ENCODE peak calls at places on chromosomes 1 and 21, in four cellular contexts. K is K562, O is PC-3, M is mammary epithelial cell. L is an unnamed sample.
A peak's percentile ranks its signal among the peaks of the same experiment; 100 is the strongest.

GRCh38 chr1:1927751-1928150 is 8.7 kb upstream of the TMEM52 start:
- DNase-seq in K (no peak), O (no peak), M (no peak), L (no peak)

GRCh38 chr1:117260761-117261462 is 50.2 kb upstream of the VTCN1 start:
- DNase-seq in K (no peak), O (no peak), M (no peak), L (no peak)

GRCh38 chr1:246428542-246429308 is 78.4 kb downstream of the SMYD3 start:
- DNase-seq in K (no peak), O (peak; percentile 85), M (peak; percentile 98), L (peak; percentile 95)

GRCh38 chr1:212498243-212498642 is 65.5 kb downstream of the NENF start:
- DNase-seq in K (no peak), O (peak; percentile 83), M (peak; percentile 83), L (no peak)

GRCh38 chr1:80218112-80218511 is 1211.6 kb upstream of the ADGRL4 start:
- DNase-seq in K (no peak), O (peak; percentile 77), M (peak; percentile 60), L (no peak)

GRCh38 chr1:27057801-27058647 is 45.4 kb upstream of the TENT5B start:
- DNase-seq in K (no peak), O (no peak), M (no peak), L (no peak)

GRCh38 chr1:9413877-9414213 is 121.2 kb downstream of the SPSB1 start:
- DNase-seq in K (no peak), O (no peak), M (no peak), L (no peak)

GRCh38 chr1:85463666-85464496 is 1.1 kb downstream of the DDAH1 start:
- DNase-seq in K (no peak), O (no peak), M (no peak), L (no peak)

GRCh38 chr1:6104631-6105030 is 58.9 kb downstream of the KCNAB2 start:
- DNase-seq in K (no peak), O (no peak), M (no peak), L (no peak)

GRCh38 chr1:182957902-182958395 is 5.0 kb upstream of the SHCBP1L start:
- DNase-seq in K (no peak), O (no peak), M (no peak), L (no peak)

GRCh38 chr1:62144238-62144831 is 50.3 kb upstream of the L1TD1 start:
- DNase-seq in K (peak; percentile 43), O (peak; percentile 79), M (peak; percentile 34), L (no peak)

GRCh38 chr21:39258207-39258606 is 55.2 kb downstream of the BRWD1 start:
- DNase-seq in K (no peak), O (no peak), M (no peak), L (no peak)

GRCh38 chr1:75470448-75470847 is 140.5 kb downstream of the SLC44A5 start:
- DNase-seq in K (no peak), O (no peak), M (no peak), L (no peak)

GRCh38 chr1:243890576-243890975 is 40.5 kb upstream of the AKT3 start:
- DNase-seq in K (no peak), O (peak; percentile 61), M (no peak), L (no peak)

GRCh38 chr1:38839363-38839762 is 20.2 kb downstream of the RRAGC start:
- DNase-seq in K (no peak), O (no peak), M (no peak), L (no peak)
- H3K9ac ChIP-seq in K (no peak overlapping the region), O (no peak overlapping the region), M (no peak overlapping the region), L (no peak overlapping the region)

DNA sequence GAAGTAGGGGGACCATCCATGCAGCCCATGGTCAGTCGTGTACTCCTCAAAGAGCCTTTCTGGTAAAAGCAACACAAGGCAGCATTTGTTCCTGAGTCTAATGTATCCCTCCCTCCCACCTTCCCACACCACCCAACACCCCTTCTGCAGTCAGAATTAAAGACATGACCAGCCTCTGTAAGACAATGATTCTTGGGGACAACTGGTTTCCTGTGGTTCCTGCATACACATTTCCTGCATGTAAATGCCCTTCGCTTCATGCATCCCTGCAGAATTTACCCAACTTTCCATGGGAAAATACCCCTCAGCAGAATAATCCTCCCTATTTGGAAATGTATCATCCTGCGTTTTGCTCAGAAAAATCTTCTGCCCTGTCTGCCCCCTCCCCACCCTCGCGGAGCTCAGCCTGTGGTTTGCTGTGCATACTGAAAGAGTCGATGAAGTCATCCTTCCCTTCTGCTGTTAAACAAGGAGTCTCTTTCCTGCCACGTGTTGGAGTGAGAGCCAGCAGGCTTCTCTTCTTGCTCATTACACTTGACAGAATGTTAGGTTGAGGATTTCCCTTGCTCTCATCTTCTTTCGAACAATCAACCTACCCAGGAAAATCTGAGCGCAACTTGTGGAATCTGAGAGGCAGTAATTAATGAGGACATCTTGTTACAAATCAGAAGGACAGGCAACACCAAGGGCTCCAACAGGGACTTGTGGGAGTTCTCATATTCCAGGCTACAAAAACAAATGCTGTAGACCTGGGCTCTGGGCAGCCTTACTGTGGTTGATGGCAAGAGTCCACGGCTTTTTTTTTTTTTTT is 4.7 kb downstream of the TNN start:
- DNase-seq in K (no peak), O (peak; percentile 25), M (peak; percentile 35), L (no peak)
- H3K27ac ChIP-seq in K (no peak overlapping the region), O (no peak overlapping the region), M (no peak overlapping the region), L (no peak overlapping the region)

DNA sequence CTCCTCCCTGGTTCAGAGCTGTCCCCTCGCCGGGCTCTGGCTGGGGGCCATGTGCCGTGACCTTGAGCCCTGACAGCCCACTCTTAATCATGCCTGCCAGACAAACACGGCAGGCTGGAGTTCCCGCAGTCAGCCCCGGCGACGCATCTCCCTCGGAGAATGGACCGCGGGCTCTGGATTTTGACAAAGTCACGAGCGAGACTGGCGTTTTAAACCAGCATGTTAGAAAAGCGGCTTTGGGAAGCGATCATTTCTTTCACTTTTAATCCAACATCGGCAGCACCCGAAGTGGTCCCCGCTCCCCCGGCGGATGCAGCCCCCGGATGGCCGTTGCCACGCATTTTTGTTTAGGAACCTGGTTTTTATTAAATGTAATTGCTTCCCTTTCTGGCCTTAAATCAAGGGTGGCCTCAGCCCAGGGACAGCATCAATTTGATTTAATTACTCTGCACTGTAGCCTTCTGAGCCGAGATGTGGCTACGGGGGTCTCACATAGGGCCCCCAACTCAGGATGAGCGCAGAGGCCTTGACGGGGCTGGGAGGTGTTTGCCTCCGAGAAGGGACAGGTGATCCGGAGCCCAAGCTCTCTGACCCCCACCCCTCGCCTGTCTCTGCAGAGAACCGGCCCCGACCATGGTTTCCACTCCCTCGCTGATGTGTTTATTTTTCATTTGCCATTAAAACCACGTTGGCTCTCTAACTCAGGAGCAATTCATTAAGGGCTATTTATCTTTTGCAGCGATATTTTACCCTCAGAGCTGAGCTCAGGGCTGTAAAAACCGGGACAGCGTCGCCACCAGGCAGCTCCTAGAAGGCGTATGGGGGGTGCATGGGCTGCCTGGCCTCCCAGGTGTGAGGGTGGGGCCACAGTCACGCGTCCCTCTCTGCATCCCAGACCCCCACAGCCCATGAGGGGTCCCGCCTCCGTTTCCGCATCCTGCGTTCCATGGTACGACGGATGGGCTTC is 71.2 kb downstream of the PRDM16 start:
- DNase-seq in K (no peak), O (no peak), M (no peak), L (no peak)
- TF ChIP-seq EZH2 in K (no peak), O (peak; percentile 57), M (no peak), L (no peak)

GRCh38 chr1:225815526-225816178 is 5.7 kb downstream of the EPHX1 start:
- DNase-seq in K (no peak), O (no peak), M (no peak), L (no peak)

GRCh38 chr1:225816643-225817538 is 7.0 kb downstream of the EPHX1 start:
- DNase-seq in K (no peak), O (no peak), M (no peak), L (no peak)

GRCh38 chr1:225818229-225818628 is 8.3 kb downstream of the EPHX1 start:
- DNase-seq in K (no peak), O (no peak), M (no peak), L (no peak)

GRCh38 chr1:225819346-225820192 is 9.6 kb downstream of the EPHX1 start:
- DNase-seq in K (no peak), O (no peak), M (no peak), L (no peak)

GRCh38 chr1:225817611-225818061 is 7.7 kb downstream of the EPHX1 start:
- DNase-seq in K (peak; percentile 60), O (peak; percentile 99), M (peak; percentile 75), L (no peak)
- H3K9ac ChIP-seq in K (no peak overlapping the region), O (peak overlapping the region; percentile 57), M (no peak overlapping the region), L (peak overlapping the region; percentile 18)

DNA sequence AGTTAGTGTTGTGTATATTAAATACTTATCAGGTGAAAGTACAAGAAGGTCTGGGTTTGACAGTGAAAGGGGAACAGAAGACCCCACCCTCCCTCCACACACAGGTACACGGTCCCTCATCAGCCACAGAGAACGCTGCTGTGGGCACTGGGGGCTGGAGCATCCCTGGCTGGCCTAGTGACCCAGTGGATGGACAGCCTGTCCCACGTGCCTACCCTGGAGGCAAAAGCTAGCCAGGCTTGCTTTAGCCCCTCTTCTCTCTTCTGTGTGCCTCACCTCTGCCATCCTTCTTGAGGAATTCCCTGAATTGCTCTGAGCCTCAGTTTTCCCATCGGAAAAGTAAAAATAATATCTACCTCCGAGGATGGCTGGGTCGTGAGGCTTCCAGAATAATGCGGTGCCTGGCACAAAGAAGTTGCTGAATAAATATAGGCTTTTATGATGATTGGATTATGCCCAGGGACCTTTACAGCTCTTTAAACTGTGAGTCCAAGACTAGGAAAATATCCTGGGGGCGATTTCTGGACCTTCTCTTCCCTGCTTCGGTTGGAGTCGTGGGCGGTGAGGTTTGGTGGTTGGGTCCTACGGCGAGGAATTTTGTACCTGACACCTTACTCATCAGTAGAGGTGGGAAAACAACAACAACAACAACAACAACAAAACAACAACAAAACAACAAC is 918 bp downstream of the IFNLR1 start:
- DNase-seq in K (no peak), O (peak; percentile 45), M (no peak), L (no peak)
- H3K27ac ChIP-seq in K (no peak overlapping the region), O (peak overlapping the region; percentile 56), M (no peak overlapping the region), L (peak overlapping the region; percentile 76)

GRCh38 chr1:110148961-110149360 is 1.3 kb upstream of the SLC6A17 start:
- DNase-seq in K (no peak), O (peak; percentile 17), M (peak; percentile 16), L (no peak)

GRCh38 chr1:110153407-110153950 is 3.2 kb downstream of the SLC6A17 start:
- DNase-seq in K (no peak), O (no peak), M (no peak), L (no peak)

GRCh38 chr1:110150330-110151174 is at the start of gene SLC6A17:
- DNase-seq in K (peak; percentile 32), O (no peak), M (peak; percentile 68), L (no peak)

GRCh38 chr1:110152133-110152785 is 2.0 kb downstream of the SLC6A17 start:
- DNase-seq in K (no peak), O (peak; percentile 59), M (peak; percentile 51), L (no peak)

GRCh38 chr1:110151175-110151715 is 951 bp downstream of the SLC6A17 start:
- DNase-seq in K (no peak), O (no peak), M (no peak), L (no peak)
- TF ChIP-seq EZH2 in K (no peak), O (no peak), M (no peak), L (no peak)